ENCODE peak calls at places on chromosomes 12 and 14, in four cellular contexts. P is endothelial cell of umbilical vein, W is keratinocyte, F is K562. Y is an unnamed sample.

GRCh38 chr12:46933947-46934346 is 108.2 kb upstream of the SLC38A4 start:
- DNase-seq in F (peak; percentile 15), W (no peak), P (peak; percentile 71), Y (peak; percentile 77)

GRCh38 chr12:92055877-92056276 is 89.8 kb downstream of the BTG1 start:
- DNase-seq in P (no peak), F (no peak), W (no peak), Y (no peak)

GRCh38 chr12:120650249-120650690 is 9.8 kb downstream of the CABP1 start:
- DNase-seq in W (no peak), F (no peak), P (no peak), Y (no peak)

GRCh38 chr14:55889124-55889523 is 229.1 kb upstream of the PELI2 start:
- DNase-seq in F (no peak), W (no peak), P (no peak), Y (no peak)

GRCh38 chr12:7042847-7043246 is 17.7 kb upstream of the C1S start:
- DNase-seq in W (no peak), P (peak; percentile 43), F (peak; percentile 64), Y (peak; percentile 29)

GRCh38 chr12:19779393-19780056 is 340.2 kb downstream of the AEBP2 start:
- DNase-seq in P (no peak), F (no peak), W (no peak), Y (no peak)

GRCh38 chr12:114286145-114286544 is 119.8 kb downstream of the TBX5 start:
- DNase-seq in P (no peak), F (no peak), W (no peak), Y (no peak)

GRCh38 chr14:23302290-23303225 is at the start of gene PPP1R3E:
- DNase-seq in P (peak; percentile 60), F (peak; percentile 87), W (no peak), Y (peak; percentile 41)

GRCh38 chr12:128290938-128291337 is 24.0 kb downstream of the TMEM132C start:
- DNase-seq in F (no peak), P (no peak), W (no peak), Y (no peak)

DNA sequence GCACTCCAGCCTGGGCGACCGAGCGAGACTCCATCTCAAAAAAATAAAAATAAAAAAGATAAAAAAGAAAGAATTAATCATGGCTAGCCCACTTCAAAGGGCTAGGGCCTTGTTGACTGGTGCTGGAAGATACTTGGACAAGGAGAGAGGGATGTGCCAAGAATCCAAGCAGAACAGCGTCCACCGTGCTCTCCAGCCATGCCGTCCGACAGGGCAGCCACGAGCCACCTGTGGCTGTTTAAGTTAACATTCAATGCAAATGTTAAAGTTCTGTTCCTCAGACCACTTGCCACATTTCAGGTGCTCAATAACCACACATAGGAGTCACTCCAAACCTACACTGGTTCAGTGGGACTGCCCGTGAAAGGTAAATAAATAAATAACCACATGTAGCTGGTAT is 21.4 kb downstream of the SLC6A13 start:
- DNase-seq in F (no peak), W (no peak), P (no peak), Y (no peak)
- H3K9me1 ChIP-seq in F (no peaks in the 10 kb centered on the region), W (no peaks in the 10 kb centered on the region), P (no peaks in the 10 kb centered on the region), Y (no peaks in the 10 kb centered on the region)

GRCh38 chr12:67147030-67147429 is 122.1 kb upstream of the CAND1 start:
- DNase-seq in W (no peak), F (no peak), P (no peak), Y (no peak)

GRCh38 chr12:67147447-67147846 is 121.7 kb upstream of the CAND1 start:
- DNase-seq in F (no peak), W (no peak), P (no peak), Y (no peak)

GRCh38 chr12:67145692-67146091 is 123.5 kb upstream of the CAND1 start:
- DNase-seq in F (no peak), P (no peak), W (no peak), Y (no peak)

GRCh38 chr12:67137256-67137655 is 131.9 kb upstream of the CAND1 start:
- DNase-seq in W (no peak), P (no peak), F (no peak), Y (no peak)

GRCh38 chr12:67141405-67142018 is 127.6 kb upstream of the CAND1 start:
- DNase-seq in F (no peak), P (no peak), W (no peak), Y (no peak)
- H3K9me1 ChIP-seq in F (no peaks in the 10 kb centered on the region), P (no peaks in the 10 kb centered on the region), W (no peaks in the 10 kb centered on the region), Y (no peaks in the 10 kb centered on the region)

GRCh38 chr12:130911933-130912332 is 40.1 kb downstream of the RAN start:
- DNase-seq in P (no peak), F (no peak), W (no peak), Y (no peak)
- H3K9me1 ChIP-seq in P (no peaks in the 10 kb centered on the region), F (no peaks in the 10 kb centered on the region), W (no peaks in the 10 kb centered on the region), Y (no peaks in the 10 kb centered on the region)

DNA sequence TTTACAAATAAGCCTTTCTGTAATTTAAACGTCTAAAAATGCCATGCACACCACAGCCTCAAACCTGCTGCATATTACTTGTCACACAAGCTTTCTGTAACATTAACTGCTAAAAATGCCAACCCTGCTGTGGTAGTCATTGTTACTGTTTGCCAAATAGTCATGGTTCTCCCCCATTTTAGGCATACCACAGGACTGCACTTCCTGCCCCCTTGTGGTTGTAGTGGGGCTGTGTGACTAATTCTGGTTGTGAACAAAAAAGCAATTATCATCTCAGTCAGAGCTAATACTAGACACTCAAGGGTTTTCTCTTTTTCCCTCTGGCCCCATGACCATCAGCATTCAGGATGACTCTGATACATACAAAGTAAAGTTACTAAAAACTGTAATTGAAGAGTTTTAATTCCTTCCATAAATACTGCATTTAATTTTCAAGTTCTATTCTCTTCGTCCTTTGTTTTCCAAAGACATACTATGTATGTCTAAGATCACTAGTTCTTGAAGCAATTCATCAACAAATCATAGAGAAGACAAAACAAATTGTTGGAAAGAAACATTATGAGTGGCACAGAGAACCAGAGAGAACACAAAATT is 5.7 kb upstream of the SLC35F4 start:
- DNase-seq in P (peak; percentile 26), W (no peak), F (peak; percentile 26), Y (peak; percentile 28)
- H3K9me1 ChIP-seq in P (no peaks in the 10 kb centered on the region), W (no peaks in the 10 kb centered on the region), F (no peaks in the 10 kb centered on the region), Y (no peaks in the 10 kb centered on the region)

GRCh38 chr12:66351301-66351700 is 49.0 kb downstream of the HELB start:
- DNase-seq in W (no peak), F (no peak), P (no peak), Y (no peak)
- H3K9me1 ChIP-seq in W (no peaks in the 10 kb centered on the region), F (no peaks in the 10 kb centered on the region), P (no peaks in the 10 kb centered on the region), Y (no peaks in the 10 kb centered on the region)

GRCh38 chr12:130796985-130797686 is 41.9 kb downstream of the STX2 start:
- DNase-seq in W (no peak), F (no peak), P (no peak), Y (no peak)

GRCh38 chr12:130799051-130799450 is 40.0 kb downstream of the STX2 start:
- DNase-seq in P (no peak), F (no peak), W (peak; percentile 30), Y (peak; percentile 15)

GRCh38 chr12:130803707-130804106 is 35.3 kb downstream of the STX2 start:
- DNase-seq in W (no peak), P (no peak), F (no peak), Y (peak; percentile 50)

GRCh38 chr12:130804216-130804615 is 34.8 kb downstream of the STX2 start:
- DNase-seq in P (no peak), F (no peak), W (no peak), Y (peak; percentile 26)

DNA sequence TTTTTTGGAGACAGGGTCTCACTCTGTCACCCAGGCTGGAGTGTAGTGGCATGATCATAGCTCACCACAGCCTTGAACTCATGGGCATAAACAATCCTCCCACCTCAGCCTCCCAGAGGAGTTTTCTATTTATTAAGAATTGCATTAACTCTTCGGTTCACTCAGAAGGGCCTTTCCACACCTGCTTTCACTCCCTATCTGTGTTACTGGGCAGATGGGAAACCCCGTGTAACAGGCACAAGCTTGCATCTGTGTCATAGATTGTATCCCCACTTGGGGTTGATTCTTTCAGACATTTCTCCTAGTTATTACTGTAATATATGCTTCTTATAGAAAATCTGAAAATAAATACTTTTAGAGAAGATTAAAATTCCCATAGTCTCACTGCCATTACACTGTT is 38.7 kb downstream of the STX2 start:
- DNase-seq in P (no peak), W (no peak), F (no peak), Y (no peak)
- H3K9me1 ChIP-seq in P (no peaks in the 10 kb centered on the region), W (no peaks in the 10 kb centered on the region), F (no peaks in the 10 kb centered on the region), Y (no peaks in the 10 kb centered on the region)

Y was measured in IMR-90.